ENCODE peak calls at places on chromosomes 12 and 14, in five cellular contexts. T, Z, A, W and P are unnamed samples.

GRCh38 chr12:89663577-89664357 is 44.9 kb downstream of the ATP2B1 start:
- DNase-seq in Z (no peak), W (no peak), T (no peak), A (no peak), P (no peak)

GRCh38 chr14:80216818-80217217 is 5.5 kb upstream of the DIO2 start:
- DNase-seq in T (no peak), W (no peak), A (no peak), Z (no peak), P (no peak)

GRCh38 chr14:100402631-100403030 is 79.5 kb downstream of the SLC25A47 start:
- DNase-seq in Z (no peak), W (no peak), A (no peak), T (no peak), P (peak; percentile 31)

GRCh38 chr14:105926415-105927093 is 400.2 kb downstream of the TMEM121 start:
- DNase-seq in A (peak; percentile 29), T (no peak), W (no peak), Z (no peak), P (peak; percentile 52)

GRCh38 chr14:69325646-69326265 is 65.8 kb downstream of the GALNT16 start:
- DNase-seq in W (no peak), Z (no peak), T (no peak), A (no peak), P (peak; percentile 25)

GRCh38 chr12:76470028-76470939 is 89.3 kb downstream of the OSBPL8 start:
- DNase-seq in T (peak; percentile 34), W (peak; percentile 16), Z (peak; percentile 35), A (no peak), P (no peak)

GRCh38 chr12:6626654-6627283 is 9.0 kb downstream of the LPAR5 start:
- DNase-seq in A (no peak), W (no peak), T (no peak), Z (no peak), P (no peak)

GRCh38 chr12:48442191-48442828 is 30.0 kb upstream of the ANP32D start:
- DNase-seq in A (no peak), W (no peak), Z (no peak), T (no peak), P (no peak)

GRCh38 chr12:124423683-124424515 is 129.0 kb downstream of the RFLNA start:
- DNase-seq in W (no peak), T (no peak), Z (no peak), A (no peak), P (no peak)

GRCh38 chr12:66964629-66965028 is 285.8 kb upstream of the GRIP1 start:
- DNase-seq in W (no peak), A (no peak), Z (no peak), T (no peak), P (no peak)

GRCh38 chr12:26114720-26115406 is 10.0 kb downstream of the BHLHE41 start:
- DNase-seq in W (no peak), A (no peak), Z (no peak), T (no peak), P (no peak)

GRCh38 chr12:106753526-106753925 is 21.0 kb upstream of the RIC8B start:
- DNase-seq in Z (no peak), T (no peak), A (no peak), W (no peak), P (no peak)

GRCh38 chr12:53004178-53004577 is 2.1 kb upstream of the EIF4B start:
- DNase-seq in W (no peak), T (no peak), Z (no peak), A (no peak), P (no peak)